ENCODE peak calls at places on chromosomes 5 and 9, in ten cellular contexts. One of them, this sample, is unnamed.

GRCh38 chr5:56607551-56607950 is 207.8 kb upstream of the MAP3K1 start:
- DNase-seq in type B pancreatic cell: no peak
- DNase-seq in astrocyte of the spinal cord: no peak
- DNase-seq in Calu3: no peak
- DNase-seq in AG10803: peak
- DNase-seq in progenitor cell of endocrine pancreas: no peak
- DNase-seq in mesothelial cell of epicardium: no peak
- DNase-seq in GM10248: no peak
- DNase-seq in tibial artery: no peak
- DNase-seq in foreskin fibroblast: peak
- DNase-seq in this sample: no peak

GRCh38 chr5:38189031-38189632 is 69.2 kb upstream of the EGFLAM start:
- DNase-seq in GM10248: no peak
- DNase-seq in type B pancreatic cell: no peak
- DNase-seq in mesothelial cell of epicardium: no peak
- DNase-seq in tibial artery: no peak
- DNase-seq in foreskin fibroblast: no peak
- DNase-seq in progenitor cell of endocrine pancreas: no peak
- DNase-seq in AG10803: peak
- DNase-seq in Calu3: no peak
- DNase-seq in astrocyte of the spinal cord: no peak
- DNase-seq in this sample: no peak

GRCh38 chr9:76302947-76303550 is 91.2 kb downstream of the RFK start:
- DNase-seq in GM10248: peak
- DNase-seq in foreskin fibroblast: peak
- DNase-seq in tibial artery: no peak
- DNase-seq in Calu3: no peak
- DNase-seq in AG10803: peak
- DNase-seq in astrocyte of the spinal cord: peak
- DNase-seq in type B pancreatic cell: no peak
- DNase-seq in progenitor cell of endocrine pancreas: no peak
- DNase-seq in mesothelial cell of epicardium: no peak
- DNase-seq in this sample: no peak

GRCh38 chr9:137313326-137313920 is 11.4 kb upstream of the NRARP start:
- DNase-seq in foreskin fibroblast: no peak
- DNase-seq in AG10803: no peak
- DNase-seq in GM10248: no peak
- DNase-seq in progenitor cell of endocrine pancreas: no peak
- DNase-seq in astrocyte of the spinal cord: no peak
- DNase-seq in Calu3: no peak
- DNase-seq in type B pancreatic cell: no peak
- DNase-seq in tibial artery: no peak
- DNase-seq in mesothelial cell of epicardium: peak
- DNase-seq in this sample: no peak

GRCh38 chr9:114437401-114437893 is 49.7 kb upstream of the AKNA start:
- DNase-seq in astrocyte of the spinal cord: no peak
- DNase-seq in GM10248: no peak
- DNase-seq in tibial artery: no peak
- DNase-seq in mesothelial cell of epicardium: no peak
- DNase-seq in type B pancreatic cell: no peak
- DNase-seq in foreskin fibroblast: no peak
- DNase-seq in progenitor cell of endocrine pancreas: no peak
- DNase-seq in AG10803: no peak
- DNase-seq in Calu3: no peak
- DNase-seq in this sample: no peak

GRCh38 chr9:111016046-111017026 is 21.9 kb downstream of the LPAR1 start:
- DNase-seq in mesothelial cell of epicardium: no peak
- DNase-seq in progenitor cell of endocrine pancreas: no peak
- DNase-seq in astrocyte of the spinal cord: peak
- DNase-seq in foreskin fibroblast: peak
- DNase-seq in GM10248: no peak
- DNase-seq in tibial artery: no peak
- DNase-seq in type B pancreatic cell: no peak
- DNase-seq in AG10803: peak
- DNase-seq in Calu3: no peak
- DNase-seq in this sample: no peak

GRCh38 chr5:137758719-137759312 is 4.7 kb upstream of the HNRNPA0 start:
- DNase-seq in type B pancreatic cell: no peak
- DNase-seq in Calu3: no peak
- DNase-seq in AG10803: no peak
- DNase-seq in GM10248: peak
- DNase-seq in tibial artery: no peak
- DNase-seq in foreskin fibroblast: no peak
- DNase-seq in mesothelial cell of epicardium: no peak
- DNase-seq in astrocyte of the spinal cord: no peak
- DNase-seq in progenitor cell of endocrine pancreas: no peak
- DNase-seq in this sample: no peak

GRCh38 chr9:92377904-92378303 is 26.5 kb downstream of the OGN start:
- DNase-seq in AG10803: no peak
- DNase-seq in foreskin fibroblast: no peak
- DNase-seq in GM10248: no peak
- DNase-seq in Calu3: no peak
- DNase-seq in progenitor cell of endocrine pancreas: no peak
- DNase-seq in mesothelial cell of epicardium: no peak
- DNase-seq in type B pancreatic cell: no peak
- DNase-seq in tibial artery: no peak
- DNase-seq in astrocyte of the spinal cord: no peak
- DNase-seq in this sample: no peak

GRCh38 chr5:56480305-56481146 is 247.4 kb upstream of the ANKRD55 start:
- DNase-seq in AG10803: peak
- DNase-seq in tibial artery: peak
- DNase-seq in progenitor cell of endocrine pancreas: peak
- DNase-seq in astrocyte of the spinal cord: peak
- DNase-seq in Calu3: peak
- DNase-seq in GM10248: peak
- DNase-seq in mesothelial cell of epicardium: peak
- DNase-seq in foreskin fibroblast: peak
- DNase-seq in type B pancreatic cell: no peak
- DNase-seq in this sample: peak

GRCh38 chr5:13763719-13764118 is 180.8 kb downstream of the DNAH5 start:
- DNase-seq in AG10803: no peak
- DNase-seq in progenitor cell of endocrine pancreas: no peak
- DNase-seq in tibial artery: no peak
- DNase-seq in foreskin fibroblast: no peak
- DNase-seq in astrocyte of the spinal cord: no peak
- DNase-seq in mesothelial cell of epicardium: no peak
- DNase-seq in GM10248: no peak
- DNase-seq in type B pancreatic cell: no peak
- DNase-seq in Calu3: no peak
- DNase-seq in this sample: no peak

GRCh38 chr5:37770791-37771190 is 69.0 kb downstream of the GDNF start:
- DNase-seq in foreskin fibroblast: no peak
- DNase-seq in type B pancreatic cell: no peak
- DNase-seq in progenitor cell of endocrine pancreas: no peak
- DNase-seq in Calu3: no peak
- DNase-seq in GM10248: no peak
- DNase-seq in AG10803: no peak
- DNase-seq in tibial artery: no peak
- DNase-seq in mesothelial cell of epicardium: no peak
- DNase-seq in astrocyte of the spinal cord: no peak
- DNase-seq in this sample: no peak

GRCh38 chr5:72177538-72177937 is 70.3 kb downstream of the MAP1B start:
- DNase-seq in Calu3: no peak
- DNase-seq in progenitor cell of endocrine pancreas: no peak
- DNase-seq in foreskin fibroblast: no peak
- DNase-seq in astrocyte of the spinal cord: no peak
- DNase-seq in AG10803: no peak
- DNase-seq in mesothelial cell of epicardium: no peak
- DNase-seq in type B pancreatic cell: no peak
- DNase-seq in tibial artery: no peak
- DNase-seq in GM10248: peak
- DNase-seq in this sample: no peak

GRCh38 chr5:58901271-58901670 is 318.4 kb downstream of the RAB3C start:
- DNase-seq in GM10248: no peak
- DNase-seq in AG10803: no peak
- DNase-seq in astrocyte of the spinal cord: no peak
- DNase-seq in type B pancreatic cell: no peak
- DNase-seq in tibial artery: no peak
- DNase-seq in foreskin fibroblast: no peak
- DNase-seq in Calu3: no peak
- DNase-seq in progenitor cell of endocrine pancreas: no peak
- DNase-seq in mesothelial cell of epicardium: no peak
- DNase-seq in this sample: no peak

GRCh38 chr5:160486573-160486972 is 64.9 kb downstream of the PTTG1 start:
- DNase-seq in AG10803: no peak
- DNase-seq in foreskin fibroblast: no peak
- DNase-seq in GM10248: no peak
- DNase-seq in progenitor cell of endocrine pancreas: no peak
- DNase-seq in astrocyte of the spinal cord: no peak
- DNase-seq in tibial artery: no peak
- DNase-seq in Calu3: no peak
- DNase-seq in mesothelial cell of epicardium: no peak
- DNase-seq in type B pancreatic cell: no peak
- DNase-seq in this sample: no peak

GRCh38 chr5:113273949-113274348 is 160.8 kb downstream of the TSSK1B start:
- DNase-seq in astrocyte of the spinal cord: no peak
- DNase-seq in progenitor cell of endocrine pancreas: no peak
- DNase-seq in Calu3: no peak
- DNase-seq in GM10248: no peak
- DNase-seq in AG10803: no peak
- DNase-seq in foreskin fibroblast: no peak
- DNase-seq in type B pancreatic cell: no peak
- DNase-seq in mesothelial cell of epicardium: no peak
- DNase-seq in tibial artery: no peak
- DNase-seq in this sample: no peak

GRCh38 chr5:53373420-53374188 is 106.8 kb upstream of the FST start:
- DNase-seq in tibial artery: no peak
- DNase-seq in Calu3: no peak
- DNase-seq in astrocyte of the spinal cord: no peak
- DNase-seq in mesothelial cell of epicardium: no peak
- DNase-seq in foreskin fibroblast: no peak
- DNase-seq in AG10803: peak
- DNase-seq in type B pancreatic cell: no peak
- DNase-seq in GM10248: no peak
- DNase-seq in progenitor cell of endocrine pancreas: no peak
- DNase-seq in this sample: no peak

GRCh38 chr5:117488976-117489500 is 914.4 kb upstream of the SEMA6A start:
- DNase-seq in Calu3: no peak
- DNase-seq in AG10803: no peak
- DNase-seq in mesothelial cell of epicardium: no peak
- DNase-seq in type B pancreatic cell: no peak
- DNase-seq in tibial artery: no peak
- DNase-seq in foreskin fibroblast: no peak
- DNase-seq in GM10248: no peak
- DNase-seq in astrocyte of the spinal cord: no peak
- DNase-seq in progenitor cell of endocrine pancreas: no peak
- DNase-seq in this sample: no peak

GRCh38 chr5:54159153-54159836 is 151.1 kb downstream of the ARL15 start:
- DNase-seq in GM10248: no peak
- DNase-seq in progenitor cell of endocrine pancreas: no peak
- DNase-seq in type B pancreatic cell: no peak
- DNase-seq in astrocyte of the spinal cord: no peak
- DNase-seq in mesothelial cell of epicardium: no peak
- DNase-seq in tibial artery: no peak
- DNase-seq in AG10803: peak
- DNase-seq in foreskin fibroblast: no peak
- DNase-seq in Calu3: no peak
- DNase-seq in this sample: no peak

GRCh38 chr5:124745367-124746251 is 830 bp downstream of the ZNF608 start:
- DNase-seq in progenitor cell of endocrine pancreas: no peak
- DNase-seq in foreskin fibroblast: peak
- DNase-seq in GM10248: no peak
- DNase-seq in AG10803: no peak
- DNase-seq in astrocyte of the spinal cord: peak
- DNase-seq in mesothelial cell of epicardium: no peak
- DNase-seq in type B pancreatic cell: no peak
- DNase-seq in tibial artery: peak
- DNase-seq in Calu3: no peak
- DNase-seq in this sample: no peak

GRCh38 chr5:33079548-33079947 is 361.2 kb upstream of the TARS1 start:
- DNase-seq in Calu3: no peak
- DNase-seq in type B pancreatic cell: no peak
- DNase-seq in mesothelial cell of epicardium: no peak
- DNase-seq in foreskin fibroblast: no peak
- DNase-seq in AG10803: no peak
- DNase-seq in progenitor cell of endocrine pancreas: no peak
- DNase-seq in GM10248: no peak
- DNase-seq in tibial artery: no peak
- DNase-seq in astrocyte of the spinal cord: no peak
- DNase-seq in this sample: no peak

GRCh38 chr5:67262202-67262601 is 65.6 kb upstream of the CD180 start:
- DNase-seq in progenitor cell of endocrine pancreas: no peak
- DNase-seq in foreskin fibroblast: no peak
- DNase-seq in tibial artery: no peak
- DNase-seq in type B pancreatic cell: no peak
- DNase-seq in Calu3: no peak
- DNase-seq in AG10803: no peak
- DNase-seq in GM10248: no peak
- DNase-seq in astrocyte of the spinal cord: no peak
- DNase-seq in mesothelial cell of epicardium: no peak
- DNase-seq in this sample: no peak
- TF ChIP-seq CTCF in progenitor cell of endocrine pancreas: no peak
- TF ChIP-seq CTCF in foreskin fibroblast: no peak
- TF ChIP-seq CTCF in tibial artery: no peak
- TF ChIP-seq CTCF in type B pancreatic cell: no peak
- TF ChIP-seq CTCF in Calu3: no peak
- TF ChIP-seq CTCF in AG10803: no peak
- TF ChIP-seq CTCF in GM10248: no peak
- TF ChIP-seq CTCF in astrocyte of the spinal cord: no peak
- TF ChIP-seq CTCF in mesothelial cell of epicardium: no peak
- TF ChIP-seq CTCF in this sample: no peak

GRCh38 chr5:173765661-173766060 is 122.5 kb upstream of the CPEB4 start:
- DNase-seq in GM10248: no peak
- DNase-seq in Calu3: no peak
- DNase-seq in type B pancreatic cell: no peak
- DNase-seq in foreskin fibroblast: no peak
- DNase-seq in tibial artery: no peak
- DNase-seq in progenitor cell of endocrine pancreas: no peak
- DNase-seq in AG10803: no peak
- DNase-seq in astrocyte of the spinal cord: no peak
- DNase-seq in mesothelial cell of epicardium: no peak
- DNase-seq in this sample: no peak
- TF ChIP-seq CTCF in GM10248: no peak
- TF ChIP-seq CTCF in Calu3: no peak
- TF ChIP-seq CTCF in type B pancreatic cell: no peak
- TF ChIP-seq CTCF in foreskin fibroblast: no peak
- TF ChIP-seq CTCF in tibial artery: no peak
- TF ChIP-seq CTCF in progenitor cell of endocrine pancreas: no peak
- TF ChIP-seq CTCF in AG10803: no peak
- TF ChIP-seq CTCF in astrocyte of the spinal cord: no peak
- TF ChIP-seq CTCF in mesothelial cell of epicardium: no peak
- TF ChIP-seq CTCF in this sample: no peak

GRCh38 chr9:132857601-132858342 is 20.3 kb downstream of the AK8 start:
- DNase-seq in astrocyte of the spinal cord: peak
- DNase-seq in AG10803: peak
- DNase-seq in tibial artery: no peak
- DNase-seq in Calu3: no peak
- DNase-seq in mesothelial cell of epicardium: no peak
- DNase-seq in foreskin fibroblast: no peak
- DNase-seq in type B pancreatic cell: no peak
- DNase-seq in progenitor cell of endocrine pancreas: no peak
- DNase-seq in GM10248: no peak
- DNase-seq in this sample: no peak
- TF ChIP-seq CTCF in astrocyte of the spinal cord: no peak
- TF ChIP-seq CTCF in AG10803: no peak
- TF ChIP-seq CTCF in tibial artery: no peak
- TF ChIP-seq CTCF in Calu3: no peak
- TF ChIP-seq CTCF in mesothelial cell of epicardium: no peak
- TF ChIP-seq CTCF in foreskin fibroblast: no peak
- TF ChIP-seq CTCF in type B pancreatic cell: no peak
- TF ChIP-seq CTCF in progenitor cell of endocrine pancreas: no peak
- TF ChIP-seq CTCF in GM10248: no peak
- TF ChIP-seq CTCF in this sample: peak

GRCh38 chr5:80083115-80083890 is 48.2 kb downstream of the THBS4 start:
- DNase-seq in foreskin fibroblast: peak
- DNase-seq in Calu3: peak
- DNase-seq in progenitor cell of endocrine pancreas: no peak
- DNase-seq in tibial artery: no peak
- DNase-seq in GM10248: peak
- DNase-seq in mesothelial cell of epicardium: no peak
- DNase-seq in type B pancreatic cell: no peak
- DNase-seq in astrocyte of the spinal cord: peak
- DNase-seq in AG10803: peak
- DNase-seq in this sample: no peak
- TF ChIP-seq CTCF in foreskin fibroblast: peak
- TF ChIP-seq CTCF in Calu3: peak
- TF ChIP-seq CTCF in progenitor cell of endocrine pancreas: peak
- TF ChIP-seq CTCF in tibial artery: peak
- TF ChIP-seq CTCF in GM10248: peak
- TF ChIP-seq CTCF in mesothelial cell of epicardium: peak
- TF ChIP-seq CTCF in type B pancreatic cell: peak
- TF ChIP-seq CTCF in astrocyte of the spinal cord: peak
- TF ChIP-seq CTCF in AG10803: peak
- TF ChIP-seq CTCF in this sample: peak